ENCODE peak calls at places on chromosomes 4 and X, in six cellular contexts. E is IMR-90, C is H1, X is H9, U is neuronal stem cell, D is mesendoderm. R is an unnamed sample.

GRCh38 chrX:119624417-119624816 is 18.2 kb upstream of the NKRF start:
- DNase-seq in E (no peak), C (no peak), X (no peak), U (no peak), D (no peak), R (no peak)

GRCh38 chrX:130539721-130540321 is 138.0 kb downstream of the RBMX2 start:
- DNase-seq in E (peak; percentile 45), C (peak; percentile 52), X (peak; percentile 50), U (peak; percentile 14), D (peak; percentile 43), R (peak; percentile 28)

GRCh38 chr4:122911588-122911987 is 10.8 kb downstream of the NUDT6 start:
- DNase-seq in E (no peak), C (no peak), X (no peak), U (no peak), D (no peak), R (no peak)

GRCh38 chrX:56882581-56882980 is 112.8 kb downstream of the SPIN3 start:
- DNase-seq in E (no peak), C (no peak), X (no peak), U (no peak), D (no peak), R (no peak)

GRCh38 chrX:68936608-68937007 is 107.8 kb downstream of the EFNB1 start:
- DNase-seq in E (peak; percentile 92), C (no peak), X (no peak), U (no peak), D (no peak), R (peak; percentile 91)

GRCh38 chr4:109009909-109010308 is 247.1 kb upstream of the ETNPPL start:
- DNase-seq in E (peak; percentile 84), C (no peak), X (no peak), U (no peak), D (no peak), R (peak; percentile 72)

GRCh38 chr4:103499094-103499493 is 220.7 kb downstream of the TACR3 start:
- DNase-seq in E (no peak), C (no peak), X (no peak), U (no peak), D (peak; percentile 48), R (peak; percentile 18)

GRCh38 chr4:146202665-146203064 is 11.7 kb upstream of the REELD1 start:
- DNase-seq in E (no peak), C (no peak), X (no peak), U (no peak), D (no peak), R (no peak)

GRCh38 chr4:833156-833555 is 7.2 kb upstream of the CPLX1 start:
- DNase-seq in E (no peak), C (no peak), X (no peak), U (no peak), D (no peak), R (no peak)

GRCh38 chr4:13966241-13967195 is 339.0 kb upstream of the BOD1L1 start:
- DNase-seq in E (peak; percentile 82), C (no peak), X (no peak), U (no peak), D (peak; percentile 58), R (peak; percentile 66)

GRCh38 chr4:145937990-145938611 is 522 bp downstream of the ZNF827 start:
- DNase-seq in E (peak; percentile 27), C (peak; percentile 48), X (no peak), U (peak; percentile 36), D (peak; percentile 92), R (peak; percentile 59)

GRCh38 chrX:47030339-47030738 is 47.9 kb upstream of the RGN start:
- DNase-seq in E (peak; percentile 68), C (no peak), X (no peak), U (peak; percentile 54), D (peak; percentile 58), R (peak; percentile 65)

GRCh38 chrX:42247241-42247640 is 323.9 kb upstream of the CASK start:
- DNase-seq in E (peak; percentile 8), C (no peak), X (no peak), U (no peak), D (no peak), R (no peak)

GRCh38 chr4:146545102-146545501 is 23.4 kb upstream of the SLC10A7 start:
- DNase-seq in E (peak; percentile 29), C (no peak), X (peak; percentile 44), U (no peak), D (peak; percentile 62), R (peak; percentile 12)

GRCh38 chr4:85496146-85496849 is 21.3 kb downstream of the ARHGAP24 start:
- DNase-seq in E (no peak), C (no peak), X (no peak), U (no peak), D (no peak), R (peak; percentile 54)

GRCh38 chr4:157888281-157888680 is 284.5 kb downstream of the GASK1B start:
- DNase-seq in E (no peak), C (no peak), X (no peak), U (no peak), D (no peak), R (no peak)

GRCh38 chr4:84803720-84804119 is 162.8 kb downstream of the WDFY3 start:
- DNase-seq in E (peak; percentile 63), C (no peak), X (no peak), U (no peak), D (no peak), R (no peak)

GRCh38 chr4:119833611-119834010 is 205.0 kb upstream of the PDE5A start:
- DNase-seq in E (no peak), C (no peak), X (no peak), U (no peak), D (no peak), R (no peak)

GRCh38 chr4:140049924-140050681 is 103.9 kb downstream of the MAML3 start:
- DNase-seq in E (peak; percentile 48), C (peak; percentile 58), X (peak; percentile 69), U (no peak), D (peak; percentile 87), R (no peak)

GRCh38 chr4:70670332-70671014 is 4.2 kb upstream of the JCHAIN start:
- DNase-seq in E (peak; percentile 75), C (no peak), X (no peak), U (no peak), D (no peak), R (no peak)

GRCh38 chr4:17778431-17778830 is 3.0 kb downstream of the FAM184B start:
- DNase-seq in E (no peak), C (no peak), X (no peak), U (no peak), D (no peak), R (no peak)
- H2BK15ac ChIP-seq in E (no peak overlapping the region), C (no peak overlapping the region), X (no peak overlapping the region), U (no peak overlapping the region), D (no peak overlapping the region), R (no peak overlapping the region)

GRCh38 chr4:177246636-177247584 is 62.8 kb upstream of the NEIL3 start:
- DNase-seq in E (peak; percentile 80), C (no peak), X (no peak), U (no peak), D (no peak), R (peak; percentile 23)

GRCh38 chr4:177239878-177240277 is 69.8 kb upstream of the NEIL3 start:
- DNase-seq in E (peak; percentile 48), C (no peak), X (no peak), U (no peak), D (no peak), R (no peak)

GRCh38 chr4:177237291-177237690 is 72.4 kb upstream of the NEIL3 start:
- DNase-seq in E (no peak), C (no peak), X (no peak), U (no peak), D (no peak), R (no peak)

GRCh38 chr4:177239475-177239874 is 70.2 kb upstream of the NEIL3 start:
- DNase-seq in E (peak; percentile 44), C (no peak), X (no peak), U (no peak), D (no peak), R (no peak)

GRCh38 chr4:177242651-177243296 is 66.9 kb upstream of the NEIL3 start:
- DNase-seq in E (peak; percentile 48), C (no peak), X (no peak), U (no peak), D (no peak), R (no peak)
- H2BK15ac ChIP-seq in E (no peak overlapping the region), C (no peak overlapping the region), X (no peak overlapping the region), U (no peak overlapping the region), D (no peak overlapping the region), R (no peak overlapping the region)

GRCh38 chr4:4558881-4559280 is 17.0 kb upstream of the STX18 start:
- DNase-seq in E (no peak), C (no peak), X (no peak), U (no peak), D (no peak), R (no peak)
- H2BK15ac ChIP-seq in E (no peak overlapping the region), C (no peak overlapping the region), X (no peak overlapping the region), U (no peak overlapping the region), D (no peak overlapping the region), R (no peak overlapping the region)

GRCh38 chr4:152259866-152260265 is 276.0 kb downstream of the FBXW7 start:
- DNase-seq in E (peak; percentile 77), C (no peak), X (no peak), U (no peak), D (no peak), R (no peak)
- H2BK15ac ChIP-seq in E (no peak overlapping the region), C (no peak overlapping the region), X (no peak overlapping the region), U (no peak overlapping the region), D (no peak overlapping the region), R (no peak overlapping the region)

GRCh38 chr4:174404677-174405076 is 117.6 kb downstream of the HPGD start:
- DNase-seq in E (no peak), C (no peak), X (no peak), U (no peak), D (no peak), R (no peak)

GRCh38 chr4:174408841-174409552 is 113.3 kb downstream of the HPGD start:
- DNase-seq in E (no peak), C (no peak), X (no peak), U (no peak), D (no peak), R (no peak)

GRCh38 chr4:174403177-174403543 is 119.1 kb downstream of the HPGD start:
- DNase-seq in E (no peak), C (no peak), X (no peak), U (no peak), D (no peak), R (no peak)

GRCh38 chr4:174405923-174406322 is 116.4 kb downstream of the HPGD start:
- DNase-seq in E (no peak), C (no peak), X (no peak), U (no peak), D (no peak), R (no peak)

GRCh38 chr4:174406416-174406815 is 115.9 kb downstream of the HPGD start:
- DNase-seq in E (no peak), C (no peak), X (no peak), U (no peak), D (no peak), R (no peak)
- H2BK15ac ChIP-seq in E (no peak overlapping the region), C (no peak overlapping the region), X (no peak overlapping the region), U (no peak overlapping the region), D (no peak overlapping the region), R (no peak overlapping the region)